ENCODE peak calls at places on chromosome 2, in six cellular contexts. I, C, P, G, X and V are unnamed samples.

GRCh38 chr2:43106767-43107527 is 119.5 kb downstream of the ZFP36L2 start:
- DNase-seq in I (peak), C (peak), P (no peak), G (no peak), X (peak), V (no peak)

GRCh38 chr2:101818531-101819451 is 121.3 kb downstream of the MAP4K4 start:
- DNase-seq in I (no peak), C (no peak), P (no peak), G (peak), X (peak), V (peak)

GRCh38 chr2:189111063-189111715 is 68.4 kb downstream of the COL5A2 start:
- DNase-seq in I (no peak), C (no peak), P (no peak), G (no peak), X (no peak), V (no peak)

GRCh38 chr2:207632575-207633492 is 7.6 kb upstream of the METTL21A start:
- DNase-seq in I (peak), C (peak), P (peak), G (peak), X (peak), V (peak)

GRCh38 chr2:45992021-45992745 is 305.0 kb upstream of the EPAS1 start:
- DNase-seq in I (no peak), C (peak), P (no peak), G (peak), X (peak), V (peak)

GRCh38 chr2:227856697-227857096 is 14.7 kb upstream of the DAW1 start:
- DNase-seq in I (no peak), C (no peak), P (no peak), G (no peak), X (no peak), V (no peak)

GRCh38 chr2:180495606-180496005 is 484.8 kb upstream of the UBE2E3 start:
- DNase-seq in I (no peak), C (no peak), P (no peak), G (peak), X (peak), V (peak)

GRCh38 chr2:22999951-23000350 is 385.0 kb upstream of the KLHL29 start:
- DNase-seq in I (no peak), C (no peak), P (peak), G (no peak), X (peak), V (no peak)

GRCh38 chr2:57696016-57696415 is 350.6 kb upstream of the VRK2 start:
- DNase-seq in I (no peak), C (no peak), P (peak), G (no peak), X (peak), V (peak)

GRCh38 chr2:179686718-179687342 is 174.6 kb downstream of the ZNF385B start:
- DNase-seq in I (no peak), C (no peak), P (no peak), G (no peak), X (peak), V (no peak)

GRCh38 chr2:23460228-23460627 is 75.2 kb downstream of the KLHL29 start:
- DNase-seq in I (peak), C (no peak), P (peak), G (no peak), X (peak), V (peak)

GRCh38 chr2:119723784-119724467 is 35.8 kb upstream of the PTPN4 start:
- DNase-seq in I (no peak), C (no peak), P (no peak), G (no peak), X (no peak), V (no peak)

GRCh38 chr2:25512707-25513106 is 160.7 kb downstream of the DTNB start:
- DNase-seq in I (no peak), C (no peak), P (no peak), G (no peak), X (no peak), V (peak)

GRCh38 chr2:142756430-142756829 is 121.0 kb upstream of the KYNU start:
- DNase-seq in I (no peak), C (no peak), P (no peak), G (peak), X (peak), V (peak)

GRCh38 chr2:241702405-241703127 is 727 bp downstream of the ING5 start:
- DNase-seq in I (peak), C (peak), P (no peak), G (peak), X (peak), V (peak)

GRCh38 chr2:138059967-138060635 is 95.8 kb downstream of the HNMT start:
- DNase-seq in I (peak), C (peak), P (no peak), G (peak), X (peak), V (peak)

GRCh38 chr2:121128741-121129659 is 156.0 kb downstream of the TFCP2L1 start:
- DNase-seq in I (peak), C (peak), P (no peak), G (no peak), X (no peak), V (peak)

GRCh38 chr2:173296235-173296634 is 58.4 kb upstream of the CDCA7 start:
- DNase-seq in I (no peak), C (no peak), P (no peak), G (no peak), X (no peak), V (no peak)

GRCh38 chr2:201777043-201777442 is 3.7 kb downstream of the ALS2 start:
- DNase-seq in I (no peak), C (no peak), P (no peak), G (no peak), X (no peak), V (no peak)

GRCh38 chr2:85827879-85828569 is 60.8 kb downstream of the ST3GAL5 start:
- DNase-seq in I (no peak), C (no peak), P (no peak), G (no peak), X (no peak), V (no peak)

GRCh38 chr2:100283724-100284501 is 38.4 kb downstream of the LONRF2 start:
- DNase-seq in I (no peak), C (no peak), P (no peak), G (no peak), X (no peak), V (no peak)

GRCh38 chr2:230866704-230867561 is 2.2 kb downstream of the ITM2C start:
- DNase-seq in I (peak), C (peak), P (no peak), G (peak), X (peak), V (peak)

GRCh38 chr2:101251844-101252407 is 760 bp upstream of the CNOT11 start:
- DNase-seq in I (peak), C (no peak), P (no peak), G (no peak), X (peak), V (peak)

GRCh38 chr2:62506421-62506750 is 391 bp upstream of the TMEM17 start:
- DNase-seq in I (no peak), C (no peak), P (peak), G (no peak), X (no peak), V (no peak)

GRCh38 chr2:235940330-235940729 is 227.9 kb downstream of the GBX2 start:
- DNase-seq in I (peak), C (no peak), P (no peak), G (peak), X (peak), V (peak)

GRCh38 chr2:119407430-119408220 is 24.0 kb upstream of the TMEM37 start:
- DNase-seq in I (peak), C (no peak), P (no peak), G (peak), X (peak), V (peak)

GRCh38 chr2:218832081-218832480 is 478 bp upstream of the PRKAG3 start:
- DNase-seq in I (no peak), C (no peak), P (no peak), G (no peak), X (no peak), V (no peak)

GRCh38 chr2:111031546-111032484 is 88.9 kb upstream of the BCL2L11 start:
- DNase-seq in I (peak), C (no peak), P (no peak), G (no peak), X (no peak), V (no peak)

GRCh38 chr2:8922431-8922830 is 81.1 kb downstream of the MBOAT2 start:
- DNase-seq in I (no peak), C (no peak), P (peak), G (peak), X (no peak), V (no peak)